ENCODE peak calls at places on chromosomes 12 and 14, in eight cellular contexts. L is HFF-Myc, N is A549, B is GM23338, Z is BJ, C is tibial artery, E is fibroblast of pulmonary artery, F is K562. A is an unnamed sample.

GRCh38 chr14:41609704-41610183 is 3.1 kb downstream of the LRFN5 start:
- DNase-seq in Z (no peak), B (peak), E (peak), L (no peak), C (no peak), N (peak), F (no peak), A (peak)

GRCh38 chr14:89027097-89027740 is 202.8 kb downstream of the TTC8 start:
- DNase-seq in L (no peak), E (peak), B (peak), N (peak), C (peak), F (peak), Z (no peak), A (peak)

GRCh38 chr14:99724939-99725773 is 41.1 kb downstream of the CYP46A1 start:
- DNase-seq in Z (no peak), N (no peak), C (peak), L (no peak), E (no peak), B (no peak), F (no peak), A (no peak)

GRCh38 chr14:31270196-31270772 is 62.7 kb upstream of the HECTD1 start:
- DNase-seq in C (no peak), N (peak), F (peak), B (peak), L (no peak), Z (no peak), E (no peak), A (no peak)

GRCh38 chr12:120639771-120640721 is at the start of gene CABP1:
- DNase-seq in E (no peak), L (no peak), N (no peak), Z (no peak), C (no peak), B (peak), F (peak), A (no peak)

GRCh38 chr12:103884316-103884715 is 43.3 kb upstream of the NT5DC3 start:
- DNase-seq in E (peak), F (peak), L (no peak), B (peak), Z (no peak), N (peak), C (no peak), A (no peak)

GRCh38 chr12:88300931-88301330 is 158.8 kb downstream of the TMTC3 start:
- DNase-seq in Z (no peak), E (no peak), C (no peak), L (no peak), F (no peak), N (peak), B (no peak), A (no peak)

GRCh38 chr12:47272412-47273190 is 192.8 kb upstream of the AMIGO2 start:
- DNase-seq in F (no peak), N (peak), Z (no peak), L (no peak), C (no peak), E (peak), B (no peak), A (no peak)

GRCh38 chr14:73712540-73713141 is 1.5 kb downstream of the PNMA1 start:
- DNase-seq in B (peak), L (no peak), C (no peak), E (no peak), N (no peak), Z (no peak), F (peak), A (no peak)

GRCh38 chr12:11652351-11653040 is 3.0 kb downstream of the ETV6 start:
- DNase-seq in F (no peak), Z (no peak), L (no peak), E (peak), B (peak), C (no peak), N (no peak), A (no peak)

GRCh38 chr14:69299286-69300035 is 39.5 kb downstream of the GALNT16 start:
- DNase-seq in F (no peak), B (peak), L (no peak), Z (no peak), E (no peak), C (peak), N (no peak), A (no peak)

GRCh38 chr14:87745507-87746118 is 247.4 kb downstream of the GALC start:
- DNase-seq in L (peak), N (peak), E (peak), C (no peak), Z (no peak), F (peak), B (peak), A (no peak)

GRCh38 chr14:49960453-49960852 is 67.6 kb downstream of the ARF6 start:
- DNase-seq in F (no peak), E (no peak), C (no peak), N (no peak), Z (no peak), B (no peak), L (no peak), A (no peak)

GRCh38 chr12:6384499-6385436 is 806 bp downstream of the LTBR start:
- DNase-seq in B (no peak), N (no peak), L (no peak), F (peak), C (no peak), Z (no peak), E (no peak), A (no peak)
- H3K4me3 ChIP-seq in B (no peak), N (peak), L (peak), F (peak), C (peak), Z (peak), E (peak), A (peak)

GRCh38 chr12:68334136-68334535 is 2.0 kb upstream of the MDM1 start:
- DNase-seq in C (no peak), Z (no peak), B (peak), L (no peak), E (no peak), F (no peak), N (peak), A (no peak)
- TF ChIP-seq CTCF in C (no peak), Z (no peak), B (peak), L (no peak), E (no peak), F (no peak), N (peak), A (peak)

GRCh38 chr12:12813120-12814101 is at the start of gene DDX47:
- DNase-seq in N (peak), C (peak), L (peak), E (peak), F (peak), Z (no peak), B (peak), A (peak)

GRCh38 chr12:12810507-12811143 is 2.5 kb upstream of the DDX47 start:
- DNase-seq in L (no peak), Z (no peak), N (no peak), E (no peak), C (no peak), B (peak), F (no peak), A (no peak)

GRCh38 chr12:12812163-12812562 is 983 bp upstream of the DDX47 start:
- DNase-seq in N (peak), E (no peak), L (no peak), Z (no peak), B (no peak), F (no peak), C (no peak), A (no peak)

GRCh38 chr12:12811343-12811742 is 1.8 kb upstream of the DDX47 start:
- DNase-seq in E (no peak), Z (no peak), C (no peak), B (no peak), N (no peak), F (no peak), L (no peak), A (no peak)

DNA sequence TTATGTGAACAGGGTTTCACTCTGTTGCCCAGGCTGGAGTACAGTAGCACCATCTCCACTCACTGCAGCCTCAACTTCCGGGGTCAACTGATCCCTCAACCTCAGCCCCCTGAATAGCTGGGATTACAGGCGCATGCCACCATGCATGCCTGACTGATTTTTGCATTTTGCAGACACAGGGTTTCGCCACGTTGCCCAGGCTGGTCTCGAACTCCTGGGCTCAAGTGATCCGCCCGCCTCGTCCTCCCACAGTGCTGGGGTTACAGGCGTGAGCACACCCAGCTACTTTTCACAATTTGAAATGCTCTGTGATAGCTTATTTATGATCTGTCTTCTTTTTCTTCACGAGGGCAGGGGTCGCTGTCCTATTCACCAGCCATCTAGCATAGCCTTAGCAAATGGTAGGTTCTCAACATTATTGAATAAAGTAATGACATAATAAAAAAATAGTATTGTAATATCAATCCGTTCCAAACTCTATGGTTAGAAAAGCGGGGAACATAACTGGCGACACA is 484 bp upstream of the DDX47 start:
- DNase-seq in F (peak), C (no peak), E (no peak), Z (no peak), N (peak), L (no peak), B (no peak), A (no peak)
- H3K4me3 ChIP-seq in F (no peak), C (peak), E (no peak), Z (no peak), N (no peak), L (no peak), B (peak), A (peak)

DNA sequence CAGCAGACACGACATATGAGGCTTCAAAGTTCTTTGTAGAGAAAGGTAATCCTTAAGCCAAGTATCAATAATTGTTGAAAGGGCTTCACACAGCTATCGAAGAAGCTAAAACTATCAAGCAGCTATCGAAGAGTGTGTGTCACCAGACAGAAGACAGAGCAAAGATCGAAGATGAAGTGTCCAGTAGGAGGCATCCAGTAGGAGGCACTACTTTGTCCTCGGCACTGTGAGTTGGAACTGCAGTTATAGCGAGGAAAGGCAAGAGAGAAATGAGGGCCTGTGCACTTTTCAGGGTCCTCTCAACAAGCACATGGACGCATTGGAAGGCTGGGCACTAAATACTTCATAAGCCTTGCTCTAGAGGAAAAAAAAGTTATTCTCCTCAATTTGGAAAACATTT is 174.3 kb downstream of the CALM1 start:
- DNase-seq in C (no peak), B (no peak), E (no peak), Z (no peak), N (no peak), L (no peak), F (no peak), A (no peak)
- TF ChIP-seq CTCF in C (no peak), B (peak), E (no peak), Z (no peak), N (no peak), L (no peak), F (no peak), A (no peak)

DNA sequence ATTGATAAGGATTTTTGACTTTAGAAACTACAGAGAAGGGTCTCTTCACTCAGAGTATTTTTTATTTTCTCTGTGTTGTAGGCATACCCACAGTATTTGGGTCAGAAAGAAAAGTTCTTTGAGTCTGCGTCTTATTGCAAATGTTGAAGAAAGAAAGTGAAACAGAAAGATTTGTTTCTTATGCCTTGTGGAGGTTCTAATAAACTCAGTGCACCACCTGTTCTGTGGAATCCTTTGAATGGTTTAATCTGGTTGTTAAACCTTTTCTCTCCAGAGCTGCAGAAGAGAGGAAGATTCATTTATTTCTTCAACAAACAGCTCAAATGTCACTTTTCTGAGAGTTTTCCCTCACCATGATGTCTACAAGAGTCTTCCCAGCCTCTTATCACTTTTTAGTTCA is 146.6 kb upstream of the PLEKHG7 start:
- DNase-seq in B (no peak), Z (no peak), F (no peak), E (no peak), N (no peak), L (no peak), C (no peak), A (no peak)
- H3K4me3 ChIP-seq in B (no peak), Z (no peak), F (no peak), E (no peak), N (no peak), L (no peak), C (no peak), A (no peak)

GRCh38 chr12:2229661-2230539 is 177.1 kb downstream of the CACNA1C start:
- DNase-seq in B (peak), Z (no peak), N (no peak), C (no peak), L (no peak), F (peak), E (no peak), A (no peak)
- TF ChIP-seq CTCF in B (peak), Z (no peak), N (no peak), C (no peak), L (no peak), F (peak), E (no peak), A (no peak)

DNA sequence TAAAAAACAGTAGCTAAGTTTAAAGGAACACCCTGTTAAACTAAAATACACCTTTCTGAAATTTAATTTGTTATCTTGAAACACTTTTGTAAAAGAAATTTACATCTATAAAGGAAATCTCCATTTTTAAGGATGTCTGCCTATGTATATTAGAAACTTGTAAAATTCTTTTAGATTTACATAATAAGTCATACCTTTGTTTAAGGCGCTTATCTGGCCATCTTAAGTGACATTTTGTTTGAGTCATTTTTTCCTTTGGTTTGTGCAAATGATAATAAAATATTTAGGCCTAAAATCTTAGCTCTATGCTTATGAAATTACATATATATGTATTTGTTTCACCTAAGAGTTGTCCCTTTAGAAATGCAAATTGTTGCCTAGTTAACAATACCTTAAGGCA is 1193.4 kb downstream of the FSCB start:
- DNase-seq in Z (no peak), N (no peak), F (no peak), C (no peak), L (no peak), B (no peak), E (no peak), A (no peak)
- H3K4me3 ChIP-seq in Z (no peak), N (no peak), F (no peak), C (no peak), L (no peak), B (no peak), E (no peak), A (no peak)